ENCODE peak calls at places on chromosomes 3 and 15, in seven cellular contexts. One of them, this sample, is unnamed.

GRCh38 chr3:16482770-16483531 is 30.5 kb downstream of the RFTN1 start:
- DNase-seq in transverse colon: peak
- DNase-seq in WERI-Rb-1: no peak
- DNase-seq in AG09309: no peak
- DNase-seq in kidney epithelial cell: no peak
- DNase-seq in IMR-90: peak
- DNase-seq in left lung: peak
- DNase-seq in this sample: peak

GRCh38 chr3:16723994-16724393 is 118.8 kb upstream of the DAZL start:
- DNase-seq in transverse colon: no peak
- DNase-seq in WERI-Rb-1: peak
- DNase-seq in AG09309: no peak
- DNase-seq in kidney epithelial cell: no peak
- DNase-seq in IMR-90: peak
- DNase-seq in left lung: no peak
- DNase-seq in this sample: no peak

GRCh38 chr3:15819576-15819975 is 21.8 kb upstream of the ANKRD28 start:
- DNase-seq in transverse colon: no peak
- DNase-seq in WERI-Rb-1: no peak
- DNase-seq in AG09309: no peak
- DNase-seq in kidney epithelial cell: no peak
- DNase-seq in IMR-90: no peak
- DNase-seq in left lung: no peak
- DNase-seq in this sample: no peak

GRCh38 chr3:128343287-128344045 is 123.2 kb downstream of the DNAJB8 start:
- DNase-seq in transverse colon: no peak
- DNase-seq in WERI-Rb-1: peak
- DNase-seq in AG09309: no peak
- DNase-seq in kidney epithelial cell: peak
- DNase-seq in IMR-90: peak
- DNase-seq in left lung: peak
- DNase-seq in this sample: no peak

GRCh38 chr3:127652246-127652995 is 20.3 kb upstream of the ABTB1 start:
- DNase-seq in transverse colon: peak
- DNase-seq in WERI-Rb-1: peak
- DNase-seq in AG09309: no peak
- DNase-seq in kidney epithelial cell: no peak
- DNase-seq in IMR-90: peak
- DNase-seq in left lung: no peak
- DNase-seq in this sample: no peak

GRCh38 chr3:157066335-157067071 is 93.4 kb downstream of the CCNL1 start:
- DNase-seq in transverse colon: no peak
- DNase-seq in WERI-Rb-1: no peak
- DNase-seq in AG09309: no peak
- DNase-seq in kidney epithelial cell: no peak
- DNase-seq in IMR-90: peak
- DNase-seq in left lung: no peak
- DNase-seq in this sample: no peak

GRCh38 chr3:127041933-127042332 is 59.0 kb downstream of the PLXNA1 start:
- DNase-seq in transverse colon: no peak
- DNase-seq in WERI-Rb-1: no peak
- DNase-seq in AG09309: no peak
- DNase-seq in kidney epithelial cell: no peak
- DNase-seq in IMR-90: no peak
- DNase-seq in left lung: peak
- DNase-seq in this sample: no peak

GRCh38 chr3:145518639-145519038 is 642.3 kb downstream of the PLOD2 start:
- DNase-seq in transverse colon: no peak
- DNase-seq in WERI-Rb-1: no peak
- DNase-seq in AG09309: no peak
- DNase-seq in kidney epithelial cell: no peak
- DNase-seq in IMR-90: no peak
- DNase-seq in left lung: no peak
- DNase-seq in this sample: no peak

GRCh38 chr3:27335571-27335970 is 33.6 kb downstream of the NEK10 start:
- DNase-seq in transverse colon: no peak
- DNase-seq in WERI-Rb-1: no peak
- DNase-seq in AG09309: no peak
- DNase-seq in kidney epithelial cell: no peak
- DNase-seq in IMR-90: no peak
- DNase-seq in left lung: no peak
- DNase-seq in this sample: no peak

GRCh38 chr3:56856686-56857577 is 55.2 kb upstream of the ARHGEF3 start:
- DNase-seq in transverse colon: no peak
- DNase-seq in WERI-Rb-1: no peak
- DNase-seq in AG09309: no peak
- DNase-seq in kidney epithelial cell: no peak
- DNase-seq in IMR-90: no peak
- DNase-seq in left lung: no peak
- DNase-seq in this sample: no peak

GRCh38 chr3:40104441-40104840 is 205.1 kb upstream of the EIF1B start:
- DNase-seq in transverse colon: no peak
- DNase-seq in WERI-Rb-1: no peak
- DNase-seq in AG09309: no peak
- DNase-seq in kidney epithelial cell: no peak
- DNase-seq in IMR-90: no peak
- DNase-seq in left lung: no peak
- DNase-seq in this sample: no peak

GRCh38 chr15:27865323-27865922 is 233.7 kb downstream of the OCA2 start:
- DNase-seq in transverse colon: no peak
- DNase-seq in WERI-Rb-1: no peak
- DNase-seq in AG09309: no peak
- DNase-seq in kidney epithelial cell: no peak
- DNase-seq in IMR-90: no peak
- DNase-seq in left lung: no peak
- DNase-seq in this sample: no peak

GRCh38 chr15:40785814-40786213 is 16.0 kb downstream of the C15orf62 start:
- DNase-seq in transverse colon: no peak
- DNase-seq in WERI-Rb-1: no peak
- DNase-seq in AG09309: no peak
- DNase-seq in kidney epithelial cell: no peak
- DNase-seq in IMR-90: peak
- DNase-seq in left lung: no peak
- DNase-seq in this sample: no peak

GRCh38 chr3:85725809-85726208 is 767.0 kb downstream of the CADM2 start:
- DNase-seq in transverse colon: no peak
- DNase-seq in WERI-Rb-1: no peak
- DNase-seq in AG09309: no peak
- DNase-seq in kidney epithelial cell: no peak
- DNase-seq in IMR-90: no peak
- DNase-seq in left lung: no peak
- DNase-seq in this sample: no peak

GRCh38 chr3:156674046-156674910 is at the start of gene TIPARP:
- DNase-seq in transverse colon: peak
- DNase-seq in WERI-Rb-1: peak
- DNase-seq in AG09309: peak
- DNase-seq in kidney epithelial cell: peak
- DNase-seq in IMR-90: peak
- DNase-seq in left lung: peak
- DNase-seq in this sample: peak

GRCh38 chr15:88604381-88604951 is 16.7 kb upstream of the AEN start:
- DNase-seq in transverse colon: no peak
- DNase-seq in WERI-Rb-1: peak
- DNase-seq in AG09309: no peak
- DNase-seq in kidney epithelial cell: no peak
- DNase-seq in IMR-90: no peak
- DNase-seq in left lung: no peak
- DNase-seq in this sample: no peak

DNA sequence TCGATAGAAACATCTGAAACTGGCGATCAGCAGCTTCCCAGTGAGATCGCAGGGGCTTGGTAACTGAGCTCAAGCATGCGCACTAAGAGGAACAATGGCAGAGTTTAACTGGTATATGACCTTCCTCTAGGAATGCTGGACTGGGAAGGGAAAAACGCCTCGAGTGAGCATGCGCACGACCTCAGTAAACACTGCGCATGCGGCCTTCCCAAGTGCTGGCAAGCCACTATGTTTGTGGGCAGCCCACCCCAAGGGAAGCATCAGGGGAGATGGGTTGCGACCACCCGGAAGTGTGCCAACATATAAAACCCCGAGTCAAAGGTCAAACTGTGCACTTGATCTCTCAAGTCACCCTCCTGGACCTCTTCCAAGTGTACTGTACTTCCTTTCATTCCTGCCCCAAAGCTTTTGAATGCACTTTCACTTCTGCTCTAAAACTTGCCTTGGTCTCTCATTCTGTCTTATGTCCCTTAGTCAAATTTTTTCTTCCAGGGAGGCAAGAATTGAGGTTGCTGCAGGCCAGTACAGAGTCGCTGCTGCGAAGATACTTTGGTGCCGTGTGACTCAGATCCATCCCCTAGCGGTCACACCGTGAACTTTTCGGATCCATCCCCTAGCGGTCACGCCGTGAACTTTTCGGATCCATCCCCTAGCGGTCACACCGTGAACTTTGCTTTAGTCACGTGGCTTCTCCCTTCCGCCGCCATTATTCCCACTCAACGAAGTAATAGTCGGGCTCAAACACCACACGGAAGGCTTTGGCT is 243.3 kb downstream of the FAM43A start:
- DNase-seq in transverse colon: no peak
- DNase-seq in WERI-Rb-1: no peak
- DNase-seq in AG09309: no peak
- DNase-seq in kidney epithelial cell: no peak
- DNase-seq in IMR-90: no peak
- DNase-seq in left lung: no peak
- DNase-seq in this sample: no peak
- TF ChIP-seq CTCF in transverse colon: peak
- TF ChIP-seq CTCF in WERI-Rb-1: no peak
- TF ChIP-seq CTCF in AG09309: peak
- TF ChIP-seq CTCF in kidney epithelial cell: peak
- TF ChIP-seq CTCF in IMR-90: peak
- TF ChIP-seq CTCF in left lung: peak
- TF ChIP-seq CTCF in this sample: no peak

GRCh38 chr15:65832549-65833364 is 36.5 kb upstream of the RAB11A start:
- DNase-seq in transverse colon: peak
- DNase-seq in WERI-Rb-1: no peak
- DNase-seq in AG09309: peak
- DNase-seq in kidney epithelial cell: peak
- DNase-seq in IMR-90: peak
- DNase-seq in left lung: peak
- DNase-seq in this sample: peak
- TF ChIP-seq CTCF in transverse colon: peak
- TF ChIP-seq CTCF in WERI-Rb-1: no peak
- TF ChIP-seq CTCF in AG09309: peak
- TF ChIP-seq CTCF in kidney epithelial cell: peak
- TF ChIP-seq CTCF in IMR-90: peak
- TF ChIP-seq CTCF in left lung: no peak
- TF ChIP-seq CTCF in this sample: no peak

DNA sequence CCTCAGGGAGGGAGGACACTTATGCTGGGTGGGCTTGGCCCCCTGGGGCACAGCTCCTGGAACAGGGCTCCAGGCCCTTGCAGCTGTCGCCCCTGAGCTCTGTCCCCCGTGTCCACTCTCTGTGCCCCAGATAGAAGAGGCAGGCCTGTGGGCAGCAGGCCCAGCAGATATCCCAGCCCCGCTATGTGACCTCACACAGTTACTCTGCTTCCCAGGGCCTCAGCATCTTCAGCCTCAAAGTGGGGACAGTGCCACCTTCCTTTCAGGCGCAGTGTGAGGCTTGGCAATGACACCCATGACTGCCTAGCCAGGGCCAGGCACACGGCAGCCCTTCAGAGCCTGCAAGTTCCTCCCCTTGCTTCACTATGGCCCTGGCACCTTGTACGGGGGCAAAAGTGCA is 98.4 kb downstream of the IQSEC1 start:
- DNase-seq in transverse colon: no peak
- DNase-seq in WERI-Rb-1: no peak
- DNase-seq in AG09309: no peak
- DNase-seq in kidney epithelial cell: no peak
- DNase-seq in IMR-90: no peak
- DNase-seq in left lung: peak
- DNase-seq in this sample: no peak
- TF ChIP-seq CTCF in transverse colon: no peak
- TF ChIP-seq CTCF in WERI-Rb-1: no peak
- TF ChIP-seq CTCF in AG09309: no peak
- TF ChIP-seq CTCF in kidney epithelial cell: no peak
- TF ChIP-seq CTCF in IMR-90: no peak
- TF ChIP-seq CTCF in left lung: no peak
- TF ChIP-seq CTCF in this sample: no peak

GRCh38 chr15:30992465-30992864 is 1.0 kb upstream of the MTMR10 start:
- DNase-seq in transverse colon: no peak
- DNase-seq in WERI-Rb-1: no peak
- DNase-seq in AG09309: no peak
- DNase-seq in kidney epithelial cell: no peak
- DNase-seq in IMR-90: no peak
- DNase-seq in left lung: no peak
- DNase-seq in this sample: no peak
- TF ChIP-seq CTCF in transverse colon: no peak
- TF ChIP-seq CTCF in WERI-Rb-1: no peak
- TF ChIP-seq CTCF in AG09309: no peak
- TF ChIP-seq CTCF in kidney epithelial cell: no peak
- TF ChIP-seq CTCF in IMR-90: no peak
- TF ChIP-seq CTCF in left lung: no peak
- TF ChIP-seq CTCF in this sample: no peak

DNA sequence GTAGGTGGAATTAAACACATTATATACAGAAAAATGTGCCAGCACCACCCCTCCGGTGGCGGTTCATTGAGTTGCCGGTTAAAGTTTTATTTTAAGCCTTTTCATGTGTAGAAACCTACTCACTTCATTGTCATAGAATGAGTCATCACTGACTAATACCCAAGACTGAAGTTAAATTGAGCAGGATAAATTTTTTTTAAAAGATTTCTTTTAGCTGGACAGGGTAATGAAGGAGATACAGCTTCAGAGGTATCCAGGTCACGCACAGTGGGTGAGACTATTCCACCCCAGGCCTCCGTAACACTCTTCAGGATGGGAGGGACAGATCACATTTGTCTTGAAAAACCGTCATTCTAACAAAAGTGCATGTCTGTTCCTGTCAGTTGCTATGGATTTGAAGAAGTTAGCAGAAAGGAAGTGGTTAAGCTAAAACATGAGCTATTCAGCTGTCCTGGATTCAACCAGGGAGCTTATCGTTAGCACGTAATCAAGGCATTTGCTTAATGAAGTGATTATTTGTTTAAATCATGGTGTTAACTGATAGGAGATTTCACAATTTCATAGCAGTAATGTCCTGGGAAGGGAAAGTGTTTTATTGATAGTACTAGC is 23.3 kb downstream of the WHAMM start:
- DNase-seq in transverse colon: no peak
- DNase-seq in WERI-Rb-1: no peak
- DNase-seq in AG09309: peak
- DNase-seq in kidney epithelial cell: peak
- DNase-seq in IMR-90: peak
- DNase-seq in left lung: no peak
- DNase-seq in this sample: no peak
- TF ChIP-seq CTCF in transverse colon: no peak
- TF ChIP-seq CTCF in WERI-Rb-1: no peak
- TF ChIP-seq CTCF in AG09309: peak
- TF ChIP-seq CTCF in kidney epithelial cell: peak
- TF ChIP-seq CTCF in IMR-90: no peak
- TF ChIP-seq CTCF in left lung: no peak
- TF ChIP-seq CTCF in this sample: no peak

This sample was measured in activated B cell treated with CpG ODN at 0.5 μM for 24 hours.